ENCODE peak calls at places on chromosome 19, in nine cellular contexts. H is IMR-90; G is fibroblast of lung; B is body of pancreas; X is substantia nigra; T is CD8-positive, alpha-beta T cell; M is hepatocyte; Y is tibial artery; D is A549. K is an unnamed sample.

GRCh38 chr19:46745521-46746280 is at the start of gene FKRP:
- DNase-seq in H (no peak), G (no peak), B (peak), X (peak), T (no peak), M (peak), Y (no peak), D (peak), K (no peak)

GRCh38 chr19:30155529-30156200 is 213.6 kb downstream of the URI1 start:
- DNase-seq in H (no peak), G (no peak), B (no peak), X (no peak), T (no peak), M (no peak), Y (no peak), D (no peak), K (peak)

GRCh38 chr19:46787331-46788100 is 878 bp downstream of the SLC1A5 start:
- DNase-seq in H (peak), G (peak), B (peak), X (no peak), T (no peak), M (peak), Y (peak), D (peak), K (peak)

GRCh38 chr19:50794778-50795664 is 4.8 kb downstream of the ACP4 start:
- DNase-seq in H (no peak), G (no peak), B (peak), X (no peak), T (no peak), M (no peak), Y (no peak), D (no peak), K (no peak)

GRCh38 chr19:2523630-2524311 is 47.8 kb downstream of the GADD45B start:
- DNase-seq in H (peak), G (peak), B (no peak), X (no peak), T (no peak), M (no peak), Y (no peak), D (peak), K (no peak)

GRCh38 chr19:42173695-42174094 is 41.4 kb upstream of the POU2F2 start:
- DNase-seq in H (no peak), G (no peak), B (no peak), X (no peak), T (no peak), M (no peak), Y (no peak), D (no peak), K (no peak)

GRCh38 chr19:36482876-36483275 is 6.5 kb downstream of the ZNF566 start:
- DNase-seq in H (no peak), G (no peak), B (no peak), X (no peak), T (no peak), M (no peak), Y (no peak), D (no peak), K (no peak)

GRCh38 chr19:43774103-43774939 is 6.5 kb downstream of the KCNN4 start:
- DNase-seq in H (peak), G (peak), B (peak), X (no peak), T (no peak), M (peak), Y (no peak), D (no peak), K (peak)

GRCh38 chr19:18274303-18274775 is at the start of gene IQCN:
- DNase-seq in H (no peak), G (peak), B (peak), X (no peak), T (peak), M (peak), Y (peak), D (peak), K (no peak)

GRCh38 chr19:2867025-2867991 is at the start of gene ZNF556:
- DNase-seq in H (no peak), G (no peak), B (no peak), X (no peak), T (no peak), M (no peak), Y (no peak), D (no peak), K (peak)

GRCh38 chr19:51010066-51010795 is 8.8 kb upstream of the KLK8 start:
- DNase-seq in H (no peak), G (no peak), B (no peak), X (no peak), T (no peak), M (no peak), Y (no peak), D (no peak), K (no peak)

GRCh38 chr19:56942749-56943148 is 102.2 kb upstream of the PEG3 start:
- DNase-seq in H (no peak), G (no peak), B (no peak), X (no peak), T (no peak), M (peak), Y (no peak), D (no peak), K (peak)

GRCh38 chr19:10735741-10736140 is 17.9 kb downstream of the DNM2 start:
- DNase-seq in H (no peak), G (no peak), B (no peak), X (no peak), T (no peak), M (no peak), Y (no peak), D (no peak), K (no peak)

GRCh38 chr19:29771708-29772415 is 39.9 kb upstream of the CCNE1 start:
- DNase-seq in H (peak), G (peak), B (peak), X (no peak), T (no peak), M (peak), Y (no peak), D (peak), K (peak)

GRCh38 chr19:30240904-30241695 is 131.1 kb upstream of the ZNF536 start:
- DNase-seq in H (no peak), G (no peak), B (no peak), X (no peak), T (no peak), M (no peak), Y (no peak), D (no peak), K (no peak)

DNA sequence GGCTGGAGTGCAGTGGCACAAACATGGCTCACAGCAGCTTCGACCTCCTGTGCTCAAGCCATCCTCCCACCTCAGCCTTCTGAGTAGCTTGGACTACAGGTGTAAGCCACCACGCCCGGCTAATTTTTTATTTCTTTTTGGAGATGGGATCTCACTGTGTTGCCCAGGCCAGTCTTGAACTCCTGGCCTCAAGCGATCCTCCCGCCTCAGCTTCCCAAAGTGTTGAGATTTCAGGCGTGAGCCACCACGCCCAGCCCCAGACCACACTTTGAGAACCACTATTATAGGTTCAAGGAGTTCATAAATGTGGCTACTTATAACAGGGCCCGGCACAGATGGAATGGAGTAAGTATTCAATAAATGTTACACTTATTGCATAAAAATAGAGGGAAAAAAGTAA is 3.3 kb upstream of the SCN1B start:
- DNase-seq in H (no peak), G (no peak), B (no peak), X (no peak), T (no peak), M (no peak), Y (no peak), D (no peak), K (no peak)
- H3K27ac ChIP-seq in H (no peak), G (no peak), B (no peak), X (no peak), T (no peak), M (no peak), Y (no peak), D (no peak), K (peak)

GRCh38 chr19:34255546-34255945 is 1.2 kb downstream of the GARRE1 start:
- DNase-seq in H (no peak), G (no peak), B (peak), X (no peak), T (no peak), M (no peak), Y (no peak), D (no peak), K (no peak)
- H3K27ac ChIP-seq in H (peak), G (peak), B (peak), X (peak), T (no peak), M (peak), Y (peak), D (peak), K (peak)

DNA sequence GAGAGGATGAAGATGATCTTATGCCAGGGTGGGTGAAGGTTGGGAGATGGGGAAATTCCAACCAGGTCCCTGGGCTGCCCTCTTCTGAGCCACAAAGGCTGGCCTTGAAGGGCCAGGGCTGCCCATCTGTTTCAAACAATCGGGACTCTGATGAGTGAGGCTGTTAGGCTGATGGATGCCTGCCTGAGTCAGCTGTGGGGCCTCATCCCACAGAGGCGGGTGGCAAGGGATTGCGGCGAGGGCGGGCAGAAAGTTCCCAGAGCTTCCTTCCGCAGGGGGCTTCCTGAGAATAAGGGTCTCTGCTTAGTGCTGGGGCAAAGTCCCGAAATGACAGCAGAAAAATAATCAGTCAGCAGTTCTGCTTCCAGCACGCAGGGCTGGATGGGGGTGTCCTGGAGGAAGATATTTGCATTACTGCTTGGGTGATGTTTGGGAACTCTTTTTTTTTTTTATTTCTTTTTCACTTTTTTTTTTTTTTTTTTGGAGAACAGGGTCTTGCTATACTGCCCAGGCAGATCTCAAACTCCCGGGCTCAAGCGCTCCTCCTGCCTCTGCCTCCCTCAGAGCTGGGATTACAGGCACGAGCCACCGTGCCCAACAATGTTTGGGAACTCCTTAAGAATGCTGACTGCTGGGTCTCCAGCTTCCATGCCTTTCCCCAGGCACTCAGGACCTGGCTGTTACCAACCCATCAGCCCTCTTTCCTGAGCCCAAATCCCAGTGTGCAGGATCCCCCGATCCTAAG is 14.1 kb downstream of the SH3GL1 start:
- DNase-seq in H (peak), G (no peak), B (no peak), X (peak), T (no peak), M (no peak), Y (no peak), D (no peak), K (peak)
- H3K27ac ChIP-seq in H (peak), G (no peak), B (no peak), X (peak), T (no peak), M (peak), Y (no peak), D (no peak), K (no peak)

DNA sequence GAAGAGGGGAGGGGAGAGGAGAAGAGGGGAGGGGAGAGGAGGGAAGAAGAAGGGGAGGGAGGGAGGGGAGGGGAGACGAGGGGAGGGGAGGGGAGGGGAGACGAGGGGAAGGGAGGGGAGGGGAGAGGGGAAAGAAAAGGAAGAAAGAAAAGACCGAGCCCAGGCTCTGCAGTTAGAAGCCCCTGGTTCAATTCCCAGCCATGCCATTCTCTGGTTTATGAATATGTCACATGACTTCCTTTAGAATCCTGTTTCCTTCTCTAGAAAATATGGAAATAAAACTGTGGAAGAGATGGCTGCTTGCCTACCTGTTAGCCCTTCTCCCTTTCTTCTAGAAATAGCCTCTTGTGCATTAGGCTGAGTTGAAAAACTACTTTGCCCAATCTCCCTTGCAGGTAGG is 14.3 kb downstream of the TNNT1 start:
- DNase-seq in H (no peak), G (no peak), B (no peak), X (no peak), T (no peak), M (no peak), Y (no peak), D (no peak), K (no peak)
- H3K27ac ChIP-seq in H (no peak), G (no peak), B (no peak), X (no peak), T (no peak), M (no peak), Y (no peak), D (no peak), K (no peak)

DNA sequence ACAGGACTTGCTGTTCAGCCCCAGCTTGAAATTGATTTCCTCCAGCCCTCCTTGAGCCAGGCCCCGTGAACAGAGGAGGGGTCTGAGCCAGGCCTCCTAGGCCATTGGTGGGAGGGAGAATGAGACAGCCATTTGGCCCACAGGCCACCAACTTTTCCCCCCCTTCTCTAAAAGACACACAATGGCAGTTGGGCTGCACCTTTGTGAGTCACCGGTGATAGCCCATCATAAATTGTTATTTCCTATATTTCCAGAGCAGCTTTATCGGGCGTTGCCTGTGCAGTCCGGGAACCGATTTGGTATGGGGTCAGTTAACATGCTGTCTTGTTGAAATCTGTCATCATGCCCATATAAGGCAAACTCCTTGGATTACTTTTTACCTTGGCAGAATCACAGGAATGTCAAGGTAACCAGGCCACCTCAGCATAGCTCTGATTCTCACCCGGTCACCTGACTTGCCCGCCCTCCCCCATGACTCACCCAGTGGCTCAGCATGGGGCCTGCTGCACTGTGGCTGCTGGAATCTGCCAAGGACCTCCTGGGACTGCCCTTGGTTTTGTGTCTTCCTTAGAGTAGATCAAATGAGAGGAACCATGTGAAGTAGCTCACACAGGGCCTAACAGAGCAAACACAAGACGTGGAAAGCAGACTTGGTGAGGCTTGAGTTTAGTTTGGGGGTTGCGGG is 36.1 kb downstream of the ACTN4 start:
- DNase-seq in H (peak), G (peak), B (peak), X (no peak), T (no peak), M (peak), Y (peak), D (peak), K (peak)
- H3K27ac ChIP-seq in H (peak), G (peak), B (peak), X (peak), T (no peak), M (peak), Y (peak), D (peak), K (peak)

DNA sequence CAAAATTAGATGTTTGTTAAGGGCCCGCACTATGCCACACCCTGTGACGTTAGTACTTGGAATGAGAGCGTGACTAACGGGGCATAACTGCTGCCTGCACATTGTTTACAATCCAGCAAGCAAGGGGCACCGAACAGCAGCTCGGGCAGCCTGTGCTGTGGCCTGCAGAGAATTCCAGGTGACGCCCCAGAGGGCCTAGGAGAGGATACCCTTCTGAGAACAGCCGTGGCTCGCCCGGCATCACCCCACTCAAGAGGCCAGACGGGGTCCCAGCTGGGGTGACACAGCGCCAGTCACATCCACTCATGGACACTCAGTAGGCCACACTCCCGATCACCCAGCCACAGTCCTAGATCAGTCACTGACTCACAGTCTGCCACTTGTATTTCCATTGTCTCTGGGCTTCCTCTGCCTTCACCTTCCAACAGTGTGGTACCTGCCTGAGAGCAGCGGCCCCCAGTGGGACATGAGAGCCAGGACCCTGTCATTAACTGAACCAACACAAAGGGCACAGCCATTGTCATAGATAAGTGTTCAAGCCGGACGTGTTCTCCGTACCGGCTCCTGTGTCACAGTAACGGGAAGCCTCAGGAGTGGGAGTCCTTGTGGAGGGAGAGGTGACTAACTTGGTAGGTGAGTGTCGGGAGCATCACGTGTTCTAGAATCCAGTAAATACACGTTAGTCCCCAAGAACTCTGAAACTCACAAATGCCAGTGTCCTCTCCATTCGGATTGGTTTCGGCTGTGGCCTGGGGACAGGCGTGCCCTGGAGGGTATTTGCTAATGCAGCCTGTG is 7.5 kb downstream of the ZNF331 start:
- DNase-seq in H (peak), G (peak), B (no peak), X (no peak), T (no peak), M (peak), Y (no peak), D (peak), K (no peak)
- H3K27ac ChIP-seq in H (peak), G (peak), B (no peak), X (no peak), T (no peak), M (peak), Y (no peak), D (peak), K (peak)